ENCODE peak calls at places on chromosomes 12 and 14, in four cellular contexts. One of them, this sample, is unnamed.

GRCh38 chr12:39807043-39807442 is 187.4 kb upstream of the ABCD2 start:
- DNase-seq in stimulated activated CD4-positive, alpha-beta T cell treated with anti-CD3 and anti-CD28 coated beads, TNF-alpha, amount 100 ng/mL, for 4 hours: no peak
- DNase-seq in GM10248: no peak
- DNase-seq in HT1080: peak
- DNase-seq in this sample: no peak

GRCh38 chr12:104352106-104352713 is 48.7 kb downstream of the EID3 start:
- DNase-seq in stimulated activated CD4-positive, alpha-beta T cell treated with anti-CD3 and anti-CD28 coated beads, TNF-alpha, amount 100 ng/mL, for 4 hours: no peak
- DNase-seq in HT1080: no peak
- DNase-seq in GM10248: no peak
- DNase-seq in this sample: no peak

GRCh38 chr12:102197789-102198188 is at the start of gene PMCH:
- DNase-seq in stimulated activated CD4-positive, alpha-beta T cell treated with anti-CD3 and anti-CD28 coated beads, TNF-alpha, amount 100 ng/mL, for 4 hours: no peak
- DNase-seq in HT1080: peak
- DNase-seq in GM10248: peak
- DNase-seq in this sample: no peak

GRCh38 chr12:113065126-113066007 is 8.8 kb downstream of the DTX1 start:
- DNase-seq in GM10248: peak
- DNase-seq in HT1080: no peak
- DNase-seq in stimulated activated CD4-positive, alpha-beta T cell treated with anti-CD3 and anti-CD28 coated beads, TNF-alpha, amount 100 ng/mL, for 4 hours: no peak
- DNase-seq in this sample: peak

GRCh38 chr14:24817638-24818053 is 183.7 kb upstream of the GZMB start:
- DNase-seq in stimulated activated CD4-positive, alpha-beta T cell treated with anti-CD3 and anti-CD28 coated beads, TNF-alpha, amount 100 ng/mL, for 4 hours: no peak
- DNase-seq in HT1080: peak
- DNase-seq in GM10248: no peak
- DNase-seq in this sample: no peak

GRCh38 chr12:53793221-53793620 is 41.4 kb upstream of the CISTR start:
- DNase-seq in GM10248: no peak
- DNase-seq in stimulated activated CD4-positive, alpha-beta T cell treated with anti-CD3 and anti-CD28 coated beads, TNF-alpha, amount 100 ng/mL, for 4 hours: no peak
- DNase-seq in HT1080: no peak
- DNase-seq in this sample: no peak

GRCh38 chr12:42360747-42361403 is 34.9 kb downstream of the PPHLN1 start:
- DNase-seq in GM10248: peak
- DNase-seq in HT1080: peak
- DNase-seq in stimulated activated CD4-positive, alpha-beta T cell treated with anti-CD3 and anti-CD28 coated beads, TNF-alpha, amount 100 ng/mL, for 4 hours: no peak
- DNase-seq in this sample: no peak

GRCh38 chr12:65022960-65023359 is 98.1 kb downstream of the WIF1 start:
- DNase-seq in HT1080: no peak
- DNase-seq in GM10248: no peak
- DNase-seq in stimulated activated CD4-positive, alpha-beta T cell treated with anti-CD3 and anti-CD28 coated beads, TNF-alpha, amount 100 ng/mL, for 4 hours: no peak
- DNase-seq in this sample: no peak

GRCh38 chr12:113846275-113846674 is 119.8 kb downstream of the RBM19 start:
- DNase-seq in stimulated activated CD4-positive, alpha-beta T cell treated with anti-CD3 and anti-CD28 coated beads, TNF-alpha, amount 100 ng/mL, for 4 hours: no peak
- DNase-seq in HT1080: no peak
- DNase-seq in GM10248: no peak
- DNase-seq in this sample: no peak

GRCh38 chr14:60092516-60092915 is 793 bp downstream of the PCNX4 start:
- DNase-seq in stimulated activated CD4-positive, alpha-beta T cell treated with anti-CD3 and anti-CD28 coated beads, TNF-alpha, amount 100 ng/mL, for 4 hours: no peak
- DNase-seq in GM10248: peak
- DNase-seq in HT1080: peak
- DNase-seq in this sample: no peak

GRCh38 chr12:131015581-131016337 is 62.1 kb downstream of the ADGRD1 start:
- DNase-seq in HT1080: no peak
- DNase-seq in stimulated activated CD4-positive, alpha-beta T cell treated with anti-CD3 and anti-CD28 coated beads, TNF-alpha, amount 100 ng/mL, for 4 hours: no peak
- DNase-seq in GM10248: no peak
- DNase-seq in this sample: no peak

GRCh38 chr12:26126340-26127284 is 1.8 kb upstream of the BHLHE41 start:
- DNase-seq in stimulated activated CD4-positive, alpha-beta T cell treated with anti-CD3 and anti-CD28 coated beads, TNF-alpha, amount 100 ng/mL, for 4 hours: no peak
- DNase-seq in GM10248: peak
- DNase-seq in HT1080: peak
- DNase-seq in this sample: peak

GRCh38 chr12:15540469-15540872 is 218.2 kb downstream of the PTPRO start:
- DNase-seq in stimulated activated CD4-positive, alpha-beta T cell treated with anti-CD3 and anti-CD28 coated beads, TNF-alpha, amount 100 ng/mL, for 4 hours: no peak
- DNase-seq in HT1080: peak
- DNase-seq in GM10248: no peak
- DNase-seq in this sample: no peak

GRCh38 chr12:6735448-6736191 is 11.8 kb downstream of the COPS7A start:
- DNase-seq in stimulated activated CD4-positive, alpha-beta T cell treated with anti-CD3 and anti-CD28 coated beads, TNF-alpha, amount 100 ng/mL, for 4 hours: no peak
- DNase-seq in HT1080: peak
- DNase-seq in GM10248: peak
- DNase-seq in this sample: no peak

GRCh38 chr14:74941676-74942097 is 13.7 kb downstream of the PGF start:
- DNase-seq in HT1080: peak
- DNase-seq in stimulated activated CD4-positive, alpha-beta T cell treated with anti-CD3 and anti-CD28 coated beads, TNF-alpha, amount 100 ng/mL, for 4 hours: peak
- DNase-seq in GM10248: peak
- DNase-seq in this sample: no peak

GRCh38 chr12:94873368-94874085 is 130.0 kb downstream of the NDUFA12 start:
- DNase-seq in HT1080: no peak
- DNase-seq in stimulated activated CD4-positive, alpha-beta T cell treated with anti-CD3 and anti-CD28 coated beads, TNF-alpha, amount 100 ng/mL, for 4 hours: no peak
- DNase-seq in GM10248: peak
- DNase-seq in this sample: peak

GRCh38 chr12:79776111-79776510 is 85.3 kb upstream of the PAWR start:
- DNase-seq in GM10248: no peak
- DNase-seq in stimulated activated CD4-positive, alpha-beta T cell treated with anti-CD3 and anti-CD28 coated beads, TNF-alpha, amount 100 ng/mL, for 4 hours: no peak
- DNase-seq in HT1080: peak
- DNase-seq in this sample: no peak

GRCh38 chr14:65847065-65847847 is 434.7 kb downstream of the FUT8 start:
- DNase-seq in GM10248: peak
- DNase-seq in HT1080: no peak
- DNase-seq in stimulated activated CD4-positive, alpha-beta T cell treated with anti-CD3 and anti-CD28 coated beads, TNF-alpha, amount 100 ng/mL, for 4 hours: peak
- DNase-seq in this sample: no peak

GRCh38 chr14:91410781-91411536 is 6.7 kb downstream of the CCDC88C start:
- DNase-seq in GM10248: no peak
- DNase-seq in HT1080: no peak
- DNase-seq in stimulated activated CD4-positive, alpha-beta T cell treated with anti-CD3 and anti-CD28 coated beads, TNF-alpha, amount 100 ng/mL, for 4 hours: no peak
- DNase-seq in this sample: no peak

GRCh38 chr12:31002999-31003398 is 70.7 kb upstream of the DDX11 start:
- DNase-seq in GM10248: no peak
- DNase-seq in stimulated activated CD4-positive, alpha-beta T cell treated with anti-CD3 and anti-CD28 coated beads, TNF-alpha, amount 100 ng/mL, for 4 hours: no peak
- DNase-seq in HT1080: no peak
- DNase-seq in this sample: no peak

GRCh38 chr14:91029451-91030217 is 30.8 kb downstream of the RPS6KA5 start:
- DNase-seq in stimulated activated CD4-positive, alpha-beta T cell treated with anti-CD3 and anti-CD28 coated beads, TNF-alpha, amount 100 ng/mL, for 4 hours: no peak
- DNase-seq in GM10248: no peak
- DNase-seq in HT1080: no peak
- DNase-seq in this sample: no peak

GRCh38 chr14:98210045-98210678 is 1061.8 kb downstream of the BCL11B start:
- DNase-seq in stimulated activated CD4-positive, alpha-beta T cell treated with anti-CD3 and anti-CD28 coated beads, TNF-alpha, amount 100 ng/mL, for 4 hours: no peak
- DNase-seq in GM10248: no peak
- DNase-seq in HT1080: peak
- DNase-seq in this sample: no peak

GRCh38 chr12:100827901-100828520 is 33.4 kb downstream of the ANO4 start:
- DNase-seq in HT1080: peak
- DNase-seq in stimulated activated CD4-positive, alpha-beta T cell treated with anti-CD3 and anti-CD28 coated beads, TNF-alpha, amount 100 ng/mL, for 4 hours: no peak
- DNase-seq in GM10248: peak
- DNase-seq in this sample: peak

GRCh38 chr12:65649126-65649525 is 175.2 kb upstream of the HMGA2 start:
- DNase-seq in GM10248: no peak
- DNase-seq in HT1080: peak
- DNase-seq in stimulated activated CD4-positive, alpha-beta T cell treated with anti-CD3 and anti-CD28 coated beads, TNF-alpha, amount 100 ng/mL, for 4 hours: no peak
- DNase-seq in this sample: no peak

GRCh38 chr12:508795-509194 is 49.1 kb downstream of the B4GALNT3 start:
- DNase-seq in stimulated activated CD4-positive, alpha-beta T cell treated with anti-CD3 and anti-CD28 coated beads, TNF-alpha, amount 100 ng/mL, for 4 hours: no peak
- DNase-seq in GM10248: no peak
- DNase-seq in HT1080: no peak
- DNase-seq in this sample: no peak

GRCh38 chr12:1127021-1127420 is 136.0 kb downstream of the ERC1 start:
- DNase-seq in GM10248: no peak
- DNase-seq in stimulated activated CD4-positive, alpha-beta T cell treated with anti-CD3 and anti-CD28 coated beads, TNF-alpha, amount 100 ng/mL, for 4 hours: no peak
- DNase-seq in HT1080: no peak
- DNase-seq in this sample: no peak

GRCh38 chr12:30824311-30824710 is 69.6 kb upstream of the CAPRIN2 start:
- DNase-seq in stimulated activated CD4-positive, alpha-beta T cell treated with anti-CD3 and anti-CD28 coated beads, TNF-alpha, amount 100 ng/mL, for 4 hours: no peak
- DNase-seq in HT1080: no peak
- DNase-seq in GM10248: no peak
- DNase-seq in this sample: no peak

GRCh38 chr12:52847335-52848102 is 1.3 kb downstream of the KRT78 start:
- DNase-seq in GM10248: no peak
- DNase-seq in stimulated activated CD4-positive, alpha-beta T cell treated with anti-CD3 and anti-CD28 coated beads, TNF-alpha, amount 100 ng/mL, for 4 hours: no peak
- DNase-seq in HT1080: peak
- DNase-seq in this sample: no peak

GRCh38 chr12:79381246-79382208 is 309.2 kb downstream of the PAWR start:
- DNase-seq in GM10248: no peak
- DNase-seq in HT1080: no peak
- DNase-seq in stimulated activated CD4-positive, alpha-beta T cell treated with anti-CD3 and anti-CD28 coated beads, TNF-alpha, amount 100 ng/mL, for 4 hours: no peak
- DNase-seq in this sample: no peak

GRCh38 chr14:68448379-68448778 is 344.5 kb downstream of the ZFP36L1 start:
- DNase-seq in stimulated activated CD4-positive, alpha-beta T cell treated with anti-CD3 and anti-CD28 coated beads, TNF-alpha, amount 100 ng/mL, for 4 hours: no peak
- DNase-seq in HT1080: no peak
- DNase-seq in GM10248: no peak
- DNase-seq in this sample: no peak

GRCh38 chr12:76288218-76288617 is 60.0 kb downstream of the BBS10 start:
- DNase-seq in GM10248: no peak
- DNase-seq in stimulated activated CD4-positive, alpha-beta T cell treated with anti-CD3 and anti-CD28 coated beads, TNF-alpha, amount 100 ng/mL, for 4 hours: no peak
- DNase-seq in HT1080: no peak
- DNase-seq in this sample: no peak